ENCODE peak calls at places on chromosomes 13 and 19, in seven cellular contexts. One of them, this sample, is unnamed.

GRCh38 chr13:99960663-99961440 is 10.7 kb downstream of the ZIC5 start:
- DNase-seq in kidney tubule cell: no peak
- DNase-seq in activated effector memory CD4-positive, alpha-beta T cell treated with anti-CD3 and anti-CD28 coated beads, Interleukin-2, amount 50 U/mL, for 16 hours: peak
- DNase-seq in T-helper 2 cell treated with Interferon-gamma antibody and Interleukin-4, amounts not matched to agents 5 μg/mL and 100 μg/mL, for 36 hours: no peak
- DNase-seq in stimulated activated CD8-positive, alpha-beta memory T cell treated with anti-CD3 and anti-CD28 coated beads, Interleukin-15, amount 100 ng/mL, for 4 hours: no peak
- DNase-seq in amniotic epithelial cell: no peak
- DNase-seq in mucosa of gallbladder: no peak
- DNase-seq in this sample: no peak

GRCh38 chr19:10256551-10256950 is 4.5 kb downstream of the MRPL4 start:
- DNase-seq in mucosa of gallbladder: no peak
- DNase-seq in amniotic epithelial cell: no peak
- DNase-seq in T-helper 2 cell treated with Interferon-gamma antibody and Interleukin-4, amounts not matched to agents 5 μg/mL and 100 μg/mL, for 36 hours: no peak
- DNase-seq in stimulated activated CD8-positive, alpha-beta memory T cell treated with anti-CD3 and anti-CD28 coated beads, Interleukin-15, amount 100 ng/mL, for 4 hours: no peak
- DNase-seq in kidney tubule cell: no peak
- DNase-seq in activated effector memory CD4-positive, alpha-beta T cell treated with anti-CD3 and anti-CD28 coated beads, Interleukin-2, amount 50 U/mL, for 16 hours: no peak
- DNase-seq in this sample: no peak

GRCh38 chr13:99555149-99555548 is 53.9 kb downstream of the TM9SF2 start:
- DNase-seq in mucosa of gallbladder: no peak
- DNase-seq in amniotic epithelial cell: no peak
- DNase-seq in kidney tubule cell: no peak
- DNase-seq in T-helper 2 cell treated with Interferon-gamma antibody and Interleukin-4, amounts not matched to agents 5 μg/mL and 100 μg/mL, for 36 hours: no peak
- DNase-seq in stimulated activated CD8-positive, alpha-beta memory T cell treated with anti-CD3 and anti-CD28 coated beads, Interleukin-15, amount 100 ng/mL, for 4 hours: no peak
- DNase-seq in activated effector memory CD4-positive, alpha-beta T cell treated with anti-CD3 and anti-CD28 coated beads, Interleukin-2, amount 50 U/mL, for 16 hours: no peak
- DNase-seq in this sample: no peak

GRCh38 chr19:50264483-50265186 is 61.2 kb downstream of the MYH14 start:
- DNase-seq in mucosa of gallbladder: no peak
- DNase-seq in kidney tubule cell: no peak
- DNase-seq in T-helper 2 cell treated with Interferon-gamma antibody and Interleukin-4, amounts not matched to agents 5 μg/mL and 100 μg/mL, for 36 hours: no peak
- DNase-seq in stimulated activated CD8-positive, alpha-beta memory T cell treated with anti-CD3 and anti-CD28 coated beads, Interleukin-15, amount 100 ng/mL, for 4 hours: no peak
- DNase-seq in amniotic epithelial cell: no peak
- DNase-seq in activated effector memory CD4-positive, alpha-beta T cell treated with anti-CD3 and anti-CD28 coated beads, Interleukin-2, amount 50 U/mL, for 16 hours: no peak
- DNase-seq in this sample: no peak

GRCh38 chr13:50989476-50989875 is 79.9 kb downstream of the RNASEH2B start:
- DNase-seq in activated effector memory CD4-positive, alpha-beta T cell treated with anti-CD3 and anti-CD28 coated beads, Interleukin-2, amount 50 U/mL, for 16 hours: no peak
- DNase-seq in T-helper 2 cell treated with Interferon-gamma antibody and Interleukin-4, amounts not matched to agents 5 μg/mL and 100 μg/mL, for 36 hours: no peak
- DNase-seq in amniotic epithelial cell: peak
- DNase-seq in mucosa of gallbladder: no peak
- DNase-seq in stimulated activated CD8-positive, alpha-beta memory T cell treated with anti-CD3 and anti-CD28 coated beads, Interleukin-15, amount 100 ng/mL, for 4 hours: no peak
- DNase-seq in kidney tubule cell: no peak
- DNase-seq in this sample: no peak

GRCh38 chr19:49148784-49149651 is 6.2 kb downstream of the HRC start:
- DNase-seq in kidney tubule cell: peak
- DNase-seq in mucosa of gallbladder: peak
- DNase-seq in activated effector memory CD4-positive, alpha-beta T cell treated with anti-CD3 and anti-CD28 coated beads, Interleukin-2, amount 50 U/mL, for 16 hours: peak
- DNase-seq in stimulated activated CD8-positive, alpha-beta memory T cell treated with anti-CD3 and anti-CD28 coated beads, Interleukin-15, amount 100 ng/mL, for 4 hours: peak
- DNase-seq in T-helper 2 cell treated with Interferon-gamma antibody and Interleukin-4, amounts not matched to agents 5 μg/mL and 100 μg/mL, for 36 hours: peak
- DNase-seq in amniotic epithelial cell: peak
- DNase-seq in this sample: peak

GRCh38 chr13:86856996-86857395 is 814.2 kb upstream of the SLITRK5 start:
- DNase-seq in mucosa of gallbladder: no peak
- DNase-seq in activated effector memory CD4-positive, alpha-beta T cell treated with anti-CD3 and anti-CD28 coated beads, Interleukin-2, amount 50 U/mL, for 16 hours: no peak
- DNase-seq in stimulated activated CD8-positive, alpha-beta memory T cell treated with anti-CD3 and anti-CD28 coated beads, Interleukin-15, amount 100 ng/mL, for 4 hours: no peak
- DNase-seq in amniotic epithelial cell: peak
- DNase-seq in kidney tubule cell: peak
- DNase-seq in T-helper 2 cell treated with Interferon-gamma antibody and Interleukin-4, amounts not matched to agents 5 μg/mL and 100 μg/mL, for 36 hours: no peak
- DNase-seq in this sample: no peak

GRCh38 chr13:109610517-109610916 is 175.9 kb downstream of the IRS2 start:
- DNase-seq in kidney tubule cell: peak
- DNase-seq in stimulated activated CD8-positive, alpha-beta memory T cell treated with anti-CD3 and anti-CD28 coated beads, Interleukin-15, amount 100 ng/mL, for 4 hours: no peak
- DNase-seq in amniotic epithelial cell: no peak
- DNase-seq in mucosa of gallbladder: no peak
- DNase-seq in T-helper 2 cell treated with Interferon-gamma antibody and Interleukin-4, amounts not matched to agents 5 μg/mL and 100 μg/mL, for 36 hours: peak
- DNase-seq in activated effector memory CD4-positive, alpha-beta T cell treated with anti-CD3 and anti-CD28 coated beads, Interleukin-2, amount 50 U/mL, for 16 hours: peak
- DNase-seq in this sample: no peak

GRCh38 chr19:10748924-10749434 is 31.1 kb downstream of the DNM2 start:
- DNase-seq in amniotic epithelial cell: peak
- DNase-seq in activated effector memory CD4-positive, alpha-beta T cell treated with anti-CD3 and anti-CD28 coated beads, Interleukin-2, amount 50 U/mL, for 16 hours: no peak
- DNase-seq in stimulated activated CD8-positive, alpha-beta memory T cell treated with anti-CD3 and anti-CD28 coated beads, Interleukin-15, amount 100 ng/mL, for 4 hours: no peak
- DNase-seq in T-helper 2 cell treated with Interferon-gamma antibody and Interleukin-4, amounts not matched to agents 5 μg/mL and 100 μg/mL, for 36 hours: no peak
- DNase-seq in kidney tubule cell: peak
- DNase-seq in mucosa of gallbladder: peak
- DNase-seq in this sample: no peak

GRCh38 chr13:44422755-44423643 is 49.4 kb downstream of the SERP2 start:
- DNase-seq in kidney tubule cell: no peak
- DNase-seq in activated effector memory CD4-positive, alpha-beta T cell treated with anti-CD3 and anti-CD28 coated beads, Interleukin-2, amount 50 U/mL, for 16 hours: no peak
- DNase-seq in amniotic epithelial cell: no peak
- DNase-seq in mucosa of gallbladder: no peak
- DNase-seq in stimulated activated CD8-positive, alpha-beta memory T cell treated with anti-CD3 and anti-CD28 coated beads, Interleukin-15, amount 100 ng/mL, for 4 hours: no peak
- DNase-seq in T-helper 2 cell treated with Interferon-gamma antibody and Interleukin-4, amounts not matched to agents 5 μg/mL and 100 μg/mL, for 36 hours: no peak
- DNase-seq in this sample: no peak

GRCh38 chr19:28862238-28862637 is 350.7 kb downstream of the UQCRFS1 start:
- DNase-seq in activated effector memory CD4-positive, alpha-beta T cell treated with anti-CD3 and anti-CD28 coated beads, Interleukin-2, amount 50 U/mL, for 16 hours: no peak
- DNase-seq in amniotic epithelial cell: no peak
- DNase-seq in T-helper 2 cell treated with Interferon-gamma antibody and Interleukin-4, amounts not matched to agents 5 μg/mL and 100 μg/mL, for 36 hours: no peak
- DNase-seq in mucosa of gallbladder: no peak
- DNase-seq in kidney tubule cell: peak
- DNase-seq in stimulated activated CD8-positive, alpha-beta memory T cell treated with anti-CD3 and anti-CD28 coated beads, Interleukin-15, amount 100 ng/mL, for 4 hours: no peak
- DNase-seq in this sample: no peak

GRCh38 chr13:78657699-78658629 is 991 bp downstream of the OBI1 start:
- DNase-seq in kidney tubule cell: no peak
- DNase-seq in stimulated activated CD8-positive, alpha-beta memory T cell treated with anti-CD3 and anti-CD28 coated beads, Interleukin-15, amount 100 ng/mL, for 4 hours: no peak
- DNase-seq in T-helper 2 cell treated with Interferon-gamma antibody and Interleukin-4, amounts not matched to agents 5 μg/mL and 100 μg/mL, for 36 hours: no peak
- DNase-seq in mucosa of gallbladder: no peak
- DNase-seq in amniotic epithelial cell: peak
- DNase-seq in activated effector memory CD4-positive, alpha-beta T cell treated with anti-CD3 and anti-CD28 coated beads, Interleukin-2, amount 50 U/mL, for 16 hours: no peak
- DNase-seq in this sample: no peak

GRCh38 chr19:6047741-6048231 is 62.5 kb downstream of the RFX2 start:
- DNase-seq in activated effector memory CD4-positive, alpha-beta T cell treated with anti-CD3 and anti-CD28 coated beads, Interleukin-2, amount 50 U/mL, for 16 hours: no peak
- DNase-seq in amniotic epithelial cell: peak
- DNase-seq in mucosa of gallbladder: peak
- DNase-seq in kidney tubule cell: peak
- DNase-seq in T-helper 2 cell treated with Interferon-gamma antibody and Interleukin-4, amounts not matched to agents 5 μg/mL and 100 μg/mL, for 36 hours: no peak
- DNase-seq in stimulated activated CD8-positive, alpha-beta memory T cell treated with anti-CD3 and anti-CD28 coated beads, Interleukin-15, amount 100 ng/mL, for 4 hours: no peak
- DNase-seq in this sample: peak

GRCh38 chr19:19145281-19145999 is 7.2 kb upstream of the TMEM161A start:
- DNase-seq in kidney tubule cell: no peak
- DNase-seq in stimulated activated CD8-positive, alpha-beta memory T cell treated with anti-CD3 and anti-CD28 coated beads, Interleukin-15, amount 100 ng/mL, for 4 hours: no peak
- DNase-seq in T-helper 2 cell treated with Interferon-gamma antibody and Interleukin-4, amounts not matched to agents 5 μg/mL and 100 μg/mL, for 36 hours: no peak
- DNase-seq in amniotic epithelial cell: no peak
- DNase-seq in mucosa of gallbladder: no peak
- DNase-seq in activated effector memory CD4-positive, alpha-beta T cell treated with anti-CD3 and anti-CD28 coated beads, Interleukin-2, amount 50 U/mL, for 16 hours: no peak
- DNase-seq in this sample: no peak

GRCh38 chr19:8490873-8491272 is 11.6 kb downstream of the PRAM1 start:
- DNase-seq in mucosa of gallbladder: no peak
- DNase-seq in kidney tubule cell: no peak
- DNase-seq in activated effector memory CD4-positive, alpha-beta T cell treated with anti-CD3 and anti-CD28 coated beads, Interleukin-2, amount 50 U/mL, for 16 hours: no peak
- DNase-seq in stimulated activated CD8-positive, alpha-beta memory T cell treated with anti-CD3 and anti-CD28 coated beads, Interleukin-15, amount 100 ng/mL, for 4 hours: no peak
- DNase-seq in amniotic epithelial cell: no peak
- DNase-seq in T-helper 2 cell treated with Interferon-gamma antibody and Interleukin-4, amounts not matched to agents 5 μg/mL and 100 μg/mL, for 36 hours: no peak
- DNase-seq in this sample: no peak

GRCh38 chr19:46014534-46014933 is 8.3 kb downstream of the PGLYRP1 start:
- DNase-seq in activated effector memory CD4-positive, alpha-beta T cell treated with anti-CD3 and anti-CD28 coated beads, Interleukin-2, amount 50 U/mL, for 16 hours: no peak
- DNase-seq in T-helper 2 cell treated with Interferon-gamma antibody and Interleukin-4, amounts not matched to agents 5 μg/mL and 100 μg/mL, for 36 hours: no peak
- DNase-seq in mucosa of gallbladder: no peak
- DNase-seq in kidney tubule cell: no peak
- DNase-seq in stimulated activated CD8-positive, alpha-beta memory T cell treated with anti-CD3 and anti-CD28 coated beads, Interleukin-15, amount 100 ng/mL, for 4 hours: no peak
- DNase-seq in amniotic epithelial cell: no peak
- DNase-seq in this sample: no peak

GRCh38 chr19:3193256-3194062 is 7.7 kb downstream of the NCLN start:
- DNase-seq in kidney tubule cell: no peak
- DNase-seq in amniotic epithelial cell: no peak
- DNase-seq in activated effector memory CD4-positive, alpha-beta T cell treated with anti-CD3 and anti-CD28 coated beads, Interleukin-2, amount 50 U/mL, for 16 hours: no peak
- DNase-seq in stimulated activated CD8-positive, alpha-beta memory T cell treated with anti-CD3 and anti-CD28 coated beads, Interleukin-15, amount 100 ng/mL, for 4 hours: no peak
- DNase-seq in T-helper 2 cell treated with Interferon-gamma antibody and Interleukin-4, amounts not matched to agents 5 μg/mL and 100 μg/mL, for 36 hours: no peak
- DNase-seq in mucosa of gallbladder: no peak
- DNase-seq in this sample: no peak

GRCh38 chr19:7855426-7856276 is 18.5 kb downstream of the PRR36 start:
- DNase-seq in stimulated activated CD8-positive, alpha-beta memory T cell treated with anti-CD3 and anti-CD28 coated beads, Interleukin-15, amount 100 ng/mL, for 4 hours: no peak
- DNase-seq in T-helper 2 cell treated with Interferon-gamma antibody and Interleukin-4, amounts not matched to agents 5 μg/mL and 100 μg/mL, for 36 hours: no peak
- DNase-seq in activated effector memory CD4-positive, alpha-beta T cell treated with anti-CD3 and anti-CD28 coated beads, Interleukin-2, amount 50 U/mL, for 16 hours: no peak
- DNase-seq in kidney tubule cell: no peak
- DNase-seq in amniotic epithelial cell: no peak
- DNase-seq in mucosa of gallbladder: no peak
- DNase-seq in this sample: no peak

GRCh38 chr19:18661346-18661745 is 22.1 kb upstream of the CRTC1 start:
- DNase-seq in amniotic epithelial cell: no peak
- DNase-seq in activated effector memory CD4-positive, alpha-beta T cell treated with anti-CD3 and anti-CD28 coated beads, Interleukin-2, amount 50 U/mL, for 16 hours: no peak
- DNase-seq in mucosa of gallbladder: no peak
- DNase-seq in stimulated activated CD8-positive, alpha-beta memory T cell treated with anti-CD3 and anti-CD28 coated beads, Interleukin-15, amount 100 ng/mL, for 4 hours: no peak
- DNase-seq in T-helper 2 cell treated with Interferon-gamma antibody and Interleukin-4, amounts not matched to agents 5 μg/mL and 100 μg/mL, for 36 hours: no peak
- DNase-seq in kidney tubule cell: no peak
- DNase-seq in this sample: no peak

GRCh38 chr19:18282788-18283141 is 1.3 kb upstream of the JUND start:
- DNase-seq in stimulated activated CD8-positive, alpha-beta memory T cell treated with anti-CD3 and anti-CD28 coated beads, Interleukin-15, amount 100 ng/mL, for 4 hours: no peak
- DNase-seq in T-helper 2 cell treated with Interferon-gamma antibody and Interleukin-4, amounts not matched to agents 5 μg/mL and 100 μg/mL, for 36 hours: no peak
- DNase-seq in amniotic epithelial cell: no peak
- DNase-seq in activated effector memory CD4-positive, alpha-beta T cell treated with anti-CD3 and anti-CD28 coated beads, Interleukin-2, amount 50 U/mL, for 16 hours: no peak
- DNase-seq in kidney tubule cell: no peak
- DNase-seq in mucosa of gallbladder: no peak
- DNase-seq in this sample: no peak

GRCh38 chr19:32558607-32559228 is 22.3 kb upstream of the PDCD5 start:
- DNase-seq in mucosa of gallbladder: no peak
- DNase-seq in activated effector memory CD4-positive, alpha-beta T cell treated with anti-CD3 and anti-CD28 coated beads, Interleukin-2, amount 50 U/mL, for 16 hours: no peak
- DNase-seq in amniotic epithelial cell: peak
- DNase-seq in T-helper 2 cell treated with Interferon-gamma antibody and Interleukin-4, amounts not matched to agents 5 μg/mL and 100 μg/mL, for 36 hours: no peak
- DNase-seq in stimulated activated CD8-positive, alpha-beta memory T cell treated with anti-CD3 and anti-CD28 coated beads, Interleukin-15, amount 100 ng/mL, for 4 hours: no peak
- DNase-seq in kidney tubule cell: no peak
- DNase-seq in this sample: no peak

GRCh38 chr19:43672061-43672679 is 2.2 kb upstream of the PLAUR start:
- DNase-seq in T-helper 2 cell treated with Interferon-gamma antibody and Interleukin-4, amounts not matched to agents 5 μg/mL and 100 μg/mL, for 36 hours: no peak
- DNase-seq in mucosa of gallbladder: no peak
- DNase-seq in kidney tubule cell: no peak
- DNase-seq in amniotic epithelial cell: peak
- DNase-seq in stimulated activated CD8-positive, alpha-beta memory T cell treated with anti-CD3 and anti-CD28 coated beads, Interleukin-15, amount 100 ng/mL, for 4 hours: no peak
- DNase-seq in activated effector memory CD4-positive, alpha-beta T cell treated with anti-CD3 and anti-CD28 coated beads, Interleukin-2, amount 50 U/mL, for 16 hours: no peak
- DNase-seq in this sample: no peak

GRCh38 chr13:36026556-36026955 is 104.6 kb downstream of the DCLK1 start:
- DNase-seq in T-helper 2 cell treated with Interferon-gamma antibody and Interleukin-4, amounts not matched to agents 5 μg/mL and 100 μg/mL, for 36 hours: no peak
- DNase-seq in activated effector memory CD4-positive, alpha-beta T cell treated with anti-CD3 and anti-CD28 coated beads, Interleukin-2, amount 50 U/mL, for 16 hours: no peak
- DNase-seq in stimulated activated CD8-positive, alpha-beta memory T cell treated with anti-CD3 and anti-CD28 coated beads, Interleukin-15, amount 100 ng/mL, for 4 hours: no peak
- DNase-seq in mucosa of gallbladder: no peak
- DNase-seq in kidney tubule cell: no peak
- DNase-seq in amniotic epithelial cell: no peak
- DNase-seq in this sample: no peak

GRCh38 chr13:99162543-99162942 is 38.1 kb upstream of the UBAC2 start:
- DNase-seq in amniotic epithelial cell: no peak
- DNase-seq in stimulated activated CD8-positive, alpha-beta memory T cell treated with anti-CD3 and anti-CD28 coated beads, Interleukin-15, amount 100 ng/mL, for 4 hours: no peak
- DNase-seq in activated effector memory CD4-positive, alpha-beta T cell treated with anti-CD3 and anti-CD28 coated beads, Interleukin-2, amount 50 U/mL, for 16 hours: no peak
- DNase-seq in kidney tubule cell: no peak
- DNase-seq in mucosa of gallbladder: no peak
- DNase-seq in T-helper 2 cell treated with Interferon-gamma antibody and Interleukin-4, amounts not matched to agents 5 μg/mL and 100 μg/mL, for 36 hours: no peak
- DNase-seq in this sample: no peak

GRCh38 chr13:106710267-106710666 is 142.3 kb upstream of the ARGLU1 start:
- DNase-seq in T-helper 2 cell treated with Interferon-gamma antibody and Interleukin-4, amounts not matched to agents 5 μg/mL and 100 μg/mL, for 36 hours: no peak
- DNase-seq in mucosa of gallbladder: no peak
- DNase-seq in stimulated activated CD8-positive, alpha-beta memory T cell treated with anti-CD3 and anti-CD28 coated beads, Interleukin-15, amount 100 ng/mL, for 4 hours: no peak
- DNase-seq in activated effector memory CD4-positive, alpha-beta T cell treated with anti-CD3 and anti-CD28 coated beads, Interleukin-2, amount 50 U/mL, for 16 hours: no peak
- DNase-seq in kidney tubule cell: no peak
- DNase-seq in amniotic epithelial cell: no peak
- DNase-seq in this sample: no peak

GRCh38 chr13:81396172-81396571 is 1055.2 kb upstream of the SPRY2 start:
- DNase-seq in activated effector memory CD4-positive, alpha-beta T cell treated with anti-CD3 and anti-CD28 coated beads, Interleukin-2, amount 50 U/mL, for 16 hours: no peak
- DNase-seq in mucosa of gallbladder: no peak
- DNase-seq in kidney tubule cell: no peak
- DNase-seq in T-helper 2 cell treated with Interferon-gamma antibody and Interleukin-4, amounts not matched to agents 5 μg/mL and 100 μg/mL, for 36 hours: no peak
- DNase-seq in amniotic epithelial cell: no peak
- DNase-seq in stimulated activated CD8-positive, alpha-beta memory T cell treated with anti-CD3 and anti-CD28 coated beads, Interleukin-15, amount 100 ng/mL, for 4 hours: no peak
- DNase-seq in this sample: no peak

GRCh38 chr13:24683833-24684599 is 3.8 kb downstream of the ATP12A start:
- DNase-seq in mucosa of gallbladder: peak
- DNase-seq in stimulated activated CD8-positive, alpha-beta memory T cell treated with anti-CD3 and anti-CD28 coated beads, Interleukin-15, amount 100 ng/mL, for 4 hours: peak
- DNase-seq in amniotic epithelial cell: no peak
- DNase-seq in activated effector memory CD4-positive, alpha-beta T cell treated with anti-CD3 and anti-CD28 coated beads, Interleukin-2, amount 50 U/mL, for 16 hours: peak
- DNase-seq in kidney tubule cell: peak
- DNase-seq in T-helper 2 cell treated with Interferon-gamma antibody and Interleukin-4, amounts not matched to agents 5 μg/mL and 100 μg/mL, for 36 hours: peak
- DNase-seq in this sample: peak